ENCODE peak calls at places on chromosomes 16 and 17, in six cellular contexts. O, P, V, S, X and M are unnamed samples.

GRCh38 chr17:16872836-16873653 is 98.9 kb downstream of the TNFRSF13B start:
- DNase-seq in P (peak), S (peak), O (peak), X (peak), V (no peak), M (no peak)

GRCh38 chr16:87207509-87207908 is 109.7 kb downstream of the C16orf95 start:
- DNase-seq in S (no peak), P (no peak), V (no peak), X (peak), O (no peak), M (no peak)

GRCh38 chr16:79610771-79611170 is 10.2 kb upstream of the MAF start:
- DNase-seq in O (no peak), X (no peak), S (no peak), V (no peak), P (no peak), M (no peak)

GRCh38 chr17:50677851-50678375 is 29.8 kb downstream of the ANKRD40 start:
- DNase-seq in O (no peak), S (peak), X (no peak), V (no peak), P (peak), M (no peak)

GRCh38 chr17:64406321-64407200 is 15.9 kb upstream of the PECAM1 start:
- DNase-seq in X (peak), P (peak), V (no peak), S (no peak), O (peak), M (no peak)

GRCh38 chr17:61487668-61488595 is 35.7 kb downstream of the TBX4 start:
- DNase-seq in S (no peak), O (no peak), X (no peak), V (no peak), P (peak), M (no peak)

GRCh38 chr17:39737761-39738567 is at the start of gene GRB7:
- DNase-seq in V (peak), P (peak), S (no peak), X (no peak), O (no peak), M (no peak)

GRCh38 chr16:49023095-49023494 is 258.5 kb downstream of the CBLN1 start:
- DNase-seq in X (no peak), P (no peak), S (no peak), O (no peak), V (no peak), M (no peak)

GRCh38 chr16:57945740-57946138 is 25.2 kb downstream of the CNGB1 start:
- DNase-seq in X (peak), V (no peak), P (peak), S (no peak), O (no peak), M (no peak)

GRCh38 chr17:2814499-2815341 is 18.5 kb downstream of the RAP1GAP2 start:
- DNase-seq in S (no peak), O (peak), X (no peak), P (peak), V (no peak), M (no peak)

GRCh38 chr17:38732376-38733314 is 2.5 kb downstream of the CISD3 start:
- DNase-seq in P (peak), S (no peak), X (no peak), V (peak), O (no peak), M (no peak)

GRCh38 chr17:69314246-69315030 is 12.5 kb downstream of the ABCA5 start:
- DNase-seq in P (no peak), S (no peak), V (no peak), O (no peak), X (no peak), M (no peak)

GRCh38 chr16:53605356-53605755 is 98.3 kb downstream of the RPGRIP1L start:
- DNase-seq in X (no peak), P (no peak), O (no peak), V (no peak), S (no peak), M (no peak)

GRCh38 chr17:61420745-61421398 is 21.2 kb downstream of the TBX2 start:
- DNase-seq in S (peak), P (peak), X (no peak), O (no peak), V (no peak), M (no peak)

GRCh38 chr17:64247836-64248235 is 15.2 kb downstream of the TEX2 start:
- DNase-seq in X (no peak), O (no peak), S (no peak), V (no peak), P (no peak), M (no peak)

GRCh38 chr17:33039874-33040273 is 48.2 kb downstream of the SPACA3 start:
- DNase-seq in V (no peak), X (peak), P (no peak), O (no peak), S (no peak), M (no peak)

GRCh38 chr17:79042421-79043190 is 18.6 kb downstream of the C1QTNF1 start:
- DNase-seq in O (peak), P (peak), V (peak), X (no peak), S (no peak), M (peak)

GRCh38 chr17:29079887-29080286 is 36.9 kb downstream of the PIPOX start:
- DNase-seq in V (no peak), P (no peak), O (no peak), X (no peak), S (no peak), M (no peak)

DNA sequence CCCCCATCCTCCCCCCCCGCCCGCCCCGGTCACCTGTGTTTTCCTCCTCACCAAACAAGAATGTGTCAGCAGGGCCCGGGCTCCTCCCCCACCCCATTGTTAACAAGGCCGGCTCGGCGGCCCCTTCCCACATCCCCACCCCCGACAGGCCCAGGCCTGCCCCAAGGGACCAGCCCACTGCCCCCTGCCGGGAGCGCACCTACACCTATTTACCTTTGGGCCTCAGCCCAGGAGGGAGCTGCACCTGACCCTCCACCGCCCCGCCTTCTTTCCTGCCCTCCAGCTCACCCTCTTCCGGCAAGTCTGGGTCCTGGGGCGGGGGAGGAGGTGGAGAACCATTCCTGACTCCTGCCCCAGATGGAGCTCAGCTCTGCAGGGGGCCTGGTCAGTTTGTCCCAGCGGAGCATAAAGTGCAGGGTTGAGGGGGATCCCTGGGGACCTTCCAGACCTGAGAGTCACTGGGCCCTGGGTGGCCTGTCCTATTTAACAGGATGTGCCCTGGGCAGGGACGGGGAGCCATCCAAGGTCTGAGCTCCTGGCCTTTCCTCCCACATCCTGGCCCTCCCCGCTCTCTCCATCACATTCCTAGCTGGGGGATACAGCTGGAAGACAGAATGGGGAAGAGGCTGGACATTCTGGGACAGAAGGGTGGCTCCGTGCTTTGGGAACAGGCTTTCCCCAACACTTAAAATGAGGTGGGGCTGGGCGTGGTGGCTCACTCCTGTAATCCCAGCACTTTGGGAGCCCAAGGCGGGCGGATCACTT is 8.3 kb downstream of the FOXJ1 start:
- DNase-seq in X (no peak), P (peak), O (no peak), S (peak), V (peak), M (no peak)
- H3K27ac ChIP-seq in X (no peak), P (no peak), O (no peak), S (no peak), V (peak), M (no peak)

DNA sequence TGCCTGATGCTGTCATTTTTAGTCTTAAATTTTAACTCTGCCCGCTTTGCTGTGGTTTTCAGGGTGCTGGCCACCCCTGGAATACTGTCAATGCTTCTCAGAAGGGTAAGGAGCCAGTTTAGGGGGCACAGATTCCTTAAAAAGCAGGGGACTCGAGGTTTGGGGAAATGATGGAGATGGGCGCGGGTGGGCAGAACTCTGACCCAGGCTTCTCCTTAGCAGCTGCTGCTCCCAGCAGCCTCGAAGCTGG is 23.7 kb downstream of the STAT5A start:
- DNase-seq in O (no peak), V (no peak), S (no peak), X (no peak), P (no peak), M (no peak)
- H3K27ac ChIP-seq in O (peak), V (peak), S (no peak), X (peak), P (no peak), M (peak)

DNA sequence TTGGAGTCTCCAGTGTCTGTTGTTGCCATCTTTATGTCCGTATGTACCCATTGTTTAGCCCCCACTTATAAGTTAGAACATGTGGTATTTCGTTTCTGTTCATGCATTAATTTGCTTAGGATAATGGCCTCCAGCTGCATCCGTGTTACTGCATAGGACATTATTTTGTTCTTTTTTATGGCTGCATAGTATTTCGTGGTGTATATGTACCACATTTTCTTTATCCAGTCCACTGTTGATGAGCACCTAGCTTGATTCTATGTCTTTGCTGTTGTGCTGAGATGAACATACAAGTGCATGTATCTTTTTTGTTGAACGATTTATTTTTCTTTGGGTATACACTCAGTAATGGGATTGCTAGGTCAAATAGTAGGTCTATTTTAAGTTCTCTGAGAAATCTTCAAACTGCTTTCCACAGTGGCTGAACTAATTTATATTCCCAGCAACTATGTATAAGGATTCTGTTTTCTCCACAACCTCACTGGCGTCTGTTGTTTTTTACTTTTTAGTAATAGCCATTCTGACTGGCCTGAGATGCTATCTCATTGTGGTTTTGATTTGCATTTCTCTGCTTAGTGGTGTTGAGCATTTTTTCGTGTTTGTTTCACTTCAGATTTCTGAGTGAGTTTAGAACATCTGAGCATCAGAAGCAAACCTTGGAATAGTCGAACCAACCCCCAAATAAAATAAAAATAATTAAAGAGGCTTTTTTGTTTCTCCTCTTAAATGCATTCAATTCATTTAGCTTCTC is 304.7 kb downstream of the ZFHX3 start:
- DNase-seq in X (peak), S (no peak), O (no peak), V (no peak), P (no peak), M (no peak)
- H3K27ac ChIP-seq in X (no peak), S (no peak), O (no peak), V (no peak), P (no peak), M (no peak)

DNA sequence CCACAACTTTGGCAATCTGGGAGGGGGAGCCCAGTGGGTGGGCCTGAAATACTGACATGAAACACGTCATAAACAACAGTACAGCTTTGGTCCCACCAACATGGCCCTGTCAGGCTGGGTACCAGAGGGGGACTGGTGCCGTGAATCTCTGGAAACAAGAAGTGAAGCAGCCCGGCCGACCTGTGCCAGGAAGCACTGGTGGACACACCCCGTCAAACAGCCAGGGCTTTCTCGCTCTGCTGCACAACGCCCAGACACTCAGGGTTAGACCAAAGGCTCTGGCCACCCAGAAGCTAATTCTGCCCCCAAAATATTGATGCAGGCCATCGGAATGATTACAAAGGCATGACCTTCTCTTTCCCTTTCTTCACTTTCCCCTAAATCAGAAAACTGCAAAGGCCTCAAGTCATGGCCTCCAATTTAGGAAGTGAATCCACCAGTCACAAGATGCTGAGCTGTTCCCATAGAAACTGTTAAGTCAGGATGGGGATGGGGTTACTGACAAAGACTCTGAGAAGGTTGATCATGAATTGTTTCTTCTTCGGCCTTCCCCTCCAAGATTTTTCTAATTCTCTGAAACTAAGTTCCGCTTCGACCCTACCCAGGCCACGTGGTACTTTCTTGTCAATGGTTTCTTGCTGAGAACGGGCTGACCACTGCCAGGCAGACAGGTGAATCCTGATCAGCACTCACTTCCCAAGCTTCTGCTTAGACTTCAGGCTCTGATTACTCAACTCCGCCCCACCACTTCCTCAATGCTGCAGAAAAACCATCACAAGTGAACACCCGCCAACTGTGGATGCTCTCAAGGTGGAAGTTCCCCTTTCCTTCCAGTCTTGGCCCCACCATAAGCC is 6.7 kb downstream of the PITPNA start:
- DNase-seq in O (no peak), V (no peak), P (no peak), S (no peak), X (no peak), M (no peak)
- H3K27ac ChIP-seq in O (no peak), V (no peak), P (no peak), S (no peak), X (no peak), M (peak)

GRCh38 chr17:4248504-4249277 is 15.1 kb downstream of the ANKFY1 start:
- DNase-seq in P (peak), V (peak), S (no peak), X (no peak), O (no peak), M (no peak)
- H3K27ac ChIP-seq in P (no peak), V (peak), S (no peak), X (no peak), O (no peak), M (no peak)

DNA sequence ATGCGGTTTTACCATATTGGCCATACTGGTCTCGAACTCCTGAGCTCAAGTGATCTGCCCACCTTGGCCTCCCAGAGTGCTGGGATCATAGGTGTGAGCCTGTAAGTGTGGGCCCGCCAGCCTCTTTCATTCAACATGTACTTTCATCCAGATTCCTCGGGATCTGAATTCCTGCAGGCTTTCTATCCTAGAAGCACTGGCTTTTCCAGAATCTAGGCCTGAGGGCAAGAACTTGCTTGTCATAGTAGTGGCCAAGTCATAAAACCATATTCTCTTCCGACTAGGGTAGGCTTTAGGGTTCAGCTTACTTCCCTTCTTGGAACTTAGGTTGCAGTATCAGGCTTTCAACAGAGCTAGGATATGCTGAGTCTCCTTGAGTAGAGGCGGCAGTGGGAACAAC is 15.4 kb downstream of the SLC7A6 start:
- DNase-seq in P (no peak), S (no peak), O (no peak), V (no peak), X (no peak), M (no peak)
- H3K27ac ChIP-seq in P (no peak), S (no peak), O (peak), V (no peak), X (no peak), M (peak)

GRCh38 chr16:74522160-74522559 is 84.8 kb downstream of the GLG1 start:
- DNase-seq in V (no peak), X (no peak), O (no peak), P (no peak), S (no peak), M (no peak)

GRCh38 chr16:74521691-74522090 is 85.2 kb downstream of the GLG1 start:
- DNase-seq in P (peak), X (peak), O (no peak), S (peak), V (no peak), M (no peak)
- H3K27ac ChIP-seq in P (no peak), X (peak), O (no peak), S (peak), V (no peak), M (no peak)

GRCh38 chr16:85151079-85151602 is 38.9 kb upstream of the CIBAR2 start:
- DNase-seq in V (no peak), O (no peak), S (no peak), P (no peak), X (no peak), M (no peak)

GRCh38 chr16:85151603-85152413 is 39.5 kb upstream of the CIBAR2 start:
- DNase-seq in S (peak), X (peak), P (no peak), V (peak), O (no peak), M (peak)

GRCh38 chr16:85153656-85154091 is 41.4 kb upstream of the CIBAR2 start:
- DNase-seq in O (no peak), V (no peak), S (no peak), X (no peak), P (no peak), M (no peak)

GRCh38 chr16:85153046-85153445 is 40.8 kb upstream of the CIBAR2 start:
- DNase-seq in X (no peak), P (no peak), S (no peak), O (no peak), V (no peak), M (no peak)

DNA sequence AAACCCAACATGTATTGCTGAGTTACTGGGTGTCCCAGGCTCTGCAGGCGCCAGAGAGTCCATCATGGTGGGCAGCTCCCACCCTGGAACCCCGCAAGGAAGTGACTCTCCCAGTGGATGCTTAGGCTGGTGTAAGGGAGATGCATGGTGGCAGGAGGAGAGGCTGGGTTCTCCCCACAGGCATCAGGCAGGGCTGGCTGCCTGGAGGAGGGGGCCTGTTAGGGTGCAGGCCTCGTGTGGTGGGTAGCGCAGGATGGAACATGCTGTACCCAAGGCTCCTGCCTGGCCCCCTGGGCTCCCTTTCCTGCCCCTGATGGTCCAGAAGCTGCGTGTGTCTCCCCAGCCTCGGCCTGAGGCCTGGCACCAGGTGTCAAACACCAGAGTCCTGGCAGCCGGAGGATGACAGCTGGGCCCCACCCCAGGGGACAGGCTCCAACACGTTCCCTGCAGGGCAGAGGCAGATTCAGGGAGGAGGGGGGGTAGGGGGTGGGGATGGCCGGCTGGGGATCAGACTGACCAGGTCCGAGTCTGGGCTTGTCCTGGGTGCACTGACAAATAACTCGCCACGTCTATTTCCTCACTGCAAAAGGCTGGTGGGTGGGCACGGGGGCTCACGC is 40.2 kb upstream of the CIBAR2 start:
- DNase-seq in O (no peak), P (no peak), S (no peak), V (no peak), X (no peak), M (no peak)
- H3K27ac ChIP-seq in O (no peak), P (no peak), S (no peak), V (peak), X (no peak), M (peak)